ENCODE peak calls at places on chromosome 1, in five cellular contexts. R, M, T, V and W are unnamed samples.

GRCh38 chr1:54337928-54338327 is 68.3 kb downstream of the SSBP3 start:
- DNase-seq in R (no peak), M (no peak), T (no peak), V (no peak), W (no peak)

GRCh38 chr1:154974086-154974807 is at the start of gene CKS1B:
- DNase-seq in R (peak; percentile 94), M (peak; percentile 100), T (peak; percentile 96), V (peak; percentile 98), W (peak; percentile 97)

GRCh38 chr1:91137173-91137852 is 115.5 kb upstream of the ZNF644 start:
- DNase-seq in R (no peak), M (no peak), T (no peak), V (no peak), W (no peak)

GRCh38 chr1:208159542-208160258 is 84.5 kb downstream of the PLXNA2 start:
- DNase-seq in R (no peak), M (peak; percentile 93), T (no peak), V (no peak), W (no peak)

GRCh38 chr1:204095248-204095640 is 22.3 kb downstream of the SOX13 start:
- DNase-seq in R (no peak), M (no peak), T (no peak), V (no peak), W (no peak)

GRCh38 chr1:182061597-182061996 is at the start of gene ZNF648:
- DNase-seq in R (no peak), M (no peak), T (no peak), V (no peak), W (no peak)

GRCh38 chr1:228142616-228143203 is 2.6 kb downstream of the GUK1 start:
- DNase-seq in R (no peak), M (no peak), T (no peak), V (no peak), W (no peak)

GRCh38 chr1:160419150-160419837 is 18.9 kb downstream of the VANGL2 start:
- DNase-seq in R (no peak), M (no peak), T (no peak), V (no peak), W (no peak)

GRCh38 chr1:31815752-31816484 is at the start of gene SPOCD1:
- DNase-seq in R (peak; percentile 67), M (peak; percentile 65), T (peak; percentile 95), V (peak; percentile 58), W (peak; percentile 38)

DNA sequence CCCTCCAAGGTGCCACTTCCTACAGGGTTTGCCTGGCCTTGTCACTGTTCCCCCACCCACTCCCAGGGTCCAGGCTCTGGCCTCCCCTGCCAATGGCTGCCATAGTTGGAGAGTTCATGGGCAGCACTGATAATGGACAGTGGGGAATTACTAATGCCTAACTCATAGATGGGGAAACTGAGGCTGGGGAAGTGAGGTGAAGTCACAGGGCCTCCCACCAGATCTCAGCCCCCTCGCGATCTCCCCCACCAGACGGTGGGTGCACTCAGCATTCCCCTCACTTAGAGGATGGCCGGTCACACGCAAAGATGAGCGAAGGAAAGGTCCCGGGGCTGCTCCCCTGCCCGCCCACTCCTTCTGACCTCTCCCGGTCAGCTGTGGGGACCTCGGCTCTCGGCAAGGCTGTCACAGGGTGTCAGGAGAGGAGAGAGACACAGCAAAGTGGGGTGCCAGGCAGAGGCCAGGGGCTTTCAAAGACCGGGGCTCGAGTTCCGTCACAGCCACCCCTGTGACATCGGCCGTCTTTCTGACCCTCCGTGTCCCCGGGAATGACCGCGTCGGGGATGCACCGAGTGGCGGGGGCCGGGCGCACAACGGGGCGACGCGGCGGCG is 230.0 kb upstream of the TMEM51 start:
- DNase-seq in R (no peak), M (no peak), T (no peak), V (no peak), W (no peak)
- H3K27ac ChIP-seq in R (peak overlapping the region; percentile 74), M (no peak overlapping the region), T (peak overlapping the region; percentile 90), V (peak overlapping the region; percentile 5), W (peak overlapping the region; percentile 72)

DNA sequence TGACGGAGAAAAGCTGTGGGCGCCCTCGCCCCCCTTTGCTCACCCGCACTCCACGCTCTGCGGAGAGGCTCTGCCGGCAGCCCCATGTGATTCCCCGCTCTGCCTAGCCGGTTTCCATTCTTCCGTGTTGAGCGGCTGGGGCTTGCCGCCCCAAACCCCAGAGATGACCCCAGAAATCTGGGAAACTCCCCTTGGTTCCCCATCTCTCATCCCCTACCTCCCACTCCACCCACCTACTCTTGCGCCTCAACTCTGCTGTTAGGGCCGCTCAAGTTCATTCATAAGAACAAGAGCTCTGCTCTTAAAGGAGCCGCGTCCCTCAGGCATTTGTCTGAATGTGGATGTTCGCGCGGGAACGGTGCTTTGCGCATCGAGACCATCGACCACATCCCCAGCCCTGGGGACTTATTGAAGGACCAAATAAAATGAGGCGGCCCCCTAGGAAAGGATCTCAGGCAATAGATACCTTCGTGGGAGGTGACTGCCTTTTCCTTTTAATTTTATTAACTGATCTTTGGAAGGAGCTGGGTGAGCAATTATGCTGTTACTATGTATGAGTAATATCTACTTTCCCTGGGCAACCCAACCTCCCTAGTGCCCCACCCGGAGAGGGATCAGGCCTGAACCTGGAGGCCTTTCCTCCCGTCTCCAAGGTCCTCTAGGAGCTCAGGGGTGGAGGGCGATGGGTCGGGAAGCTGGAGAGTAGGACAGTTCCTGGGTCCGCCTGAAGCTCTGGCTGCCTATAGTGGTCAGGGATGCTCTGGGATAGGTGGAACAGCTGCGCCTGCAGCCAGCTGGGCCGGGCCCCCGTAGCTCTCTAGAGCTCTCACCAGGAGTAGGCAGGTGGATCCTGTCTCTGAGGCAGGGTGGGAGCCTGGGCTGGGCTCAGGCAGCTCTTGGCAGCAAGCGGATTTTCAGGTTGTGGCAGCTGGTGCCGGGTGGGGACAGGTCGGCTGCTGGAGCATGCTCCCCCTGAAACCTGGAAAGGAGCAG is 898 bp downstream of the MFSD2A start:
- DNase-seq in R (no peak), M (peak; percentile 57), T (no peak), V (no peak), W (no peak)
- H3K27ac ChIP-seq in R (no peak overlapping the region), M (peak overlapping the region; percentile 64), T (peak overlapping the region; percentile 56), V (no peak overlapping the region), W (peak overlapping the region; percentile 68)

GRCh38 chr1:205543351-205544305 is 39.2 kb downstream of the CDK18 start:
- DNase-seq in R (peak; percentile 77), M (peak; percentile 92), T (peak; percentile 84), V (peak; percentile 88), W (peak; percentile 68)
- H3K27ac ChIP-seq in R (peak overlapping the region; percentile 82), M (no peak overlapping the region), T (peak overlapping the region; percentile 41), V (peak overlapping the region; percentile 87), W (peak overlapping the region; percentile 66)

GRCh38 chr1:180854001-180854400 is 58.7 kb upstream of the KIAA1614 start:
- DNase-seq in R (no peak), M (peak; percentile 27), T (no peak), V (no peak), W (no peak)
- H3K27ac ChIP-seq in R (peak overlapping the region; percentile 13), M (no peak overlapping the region), T (no peak overlapping the region), V (peak overlapping the region; percentile 56), W (no peak overlapping the region)

GRCh38 chr1:231929311-231929710 is 302.7 kb downstream of the DISC1 start:
- DNase-seq in R (no peak), M (peak; percentile 91), T (no peak), V (no peak), W (no peak)
- H3K27ac ChIP-seq in R (peak overlapping the region; percentile 77), M (no peak overlapping the region), T (no peak overlapping the region), V (peak overlapping the region; percentile 68), W (no peak overlapping the region)